ENCODE peak calls at places on chromosome 9, in five cellular contexts. Q, Z, L, N and B are unnamed samples.

GRCh38 chr9:124697326-124698200 is 73.5 kb downstream of the NR6A1 start:
- DNase-seq in Q (peak), Z (no peak), L (no peak), N (no peak), B (peak)

GRCh38 chr9:131578778-131579504 is 33.6 kb downstream of the PRRT1B start:
- DNase-seq in Q (no peak), Z (peak), L (peak), N (peak), B (no peak)

GRCh38 chr9:107285292-107285691 is 2.2 kb downstream of the RAD23B start:
- DNase-seq in Q (no peak), Z (no peak), L (no peak), N (no peak), B (no peak)

GRCh38 chr9:27369591-27369990 is 72.6 kb upstream of the EQTN start:
- DNase-seq in Q (no peak), Z (no peak), L (no peak), N (no peak), B (peak)

GRCh38 chr9:129102791-129103594 is 7.6 kb downstream of the CRAT start:
- DNase-seq in Q (peak), Z (no peak), L (peak), N (no peak), B (peak)

GRCh38 chr9:95031711-95032461 is 285.6 kb downstream of the FANCC start:
- DNase-seq in Q (no peak), Z (no peak), L (no peak), N (no peak), B (no peak)

GRCh38 chr9:98264510-98264909 is 9.1 kb upstream of the TBC1D2 start:
- DNase-seq in Q (no peak), Z (no peak), L (no peak), N (no peak), B (no peak)

GRCh38 chr9:6305954-6306563 is 22.1 kb upstream of the TPD52L3 start:
- DNase-seq in Q (peak), Z (no peak), L (peak), N (no peak), B (peak)

GRCh38 chr9:119611564-119611963 is 242.3 kb upstream of the BRINP1 start:
- DNase-seq in Q (no peak), Z (no peak), L (no peak), N (no peak), B (no peak)

GRCh38 chr9:115615821-115616665 is 498.1 kb upstream of the TNC start:
- DNase-seq in Q (peak), Z (no peak), L (no peak), N (no peak), B (peak)

GRCh38 chr9:114806571-114806970 is 732 bp upstream of the TNFSF15 start:
- DNase-seq in Q (no peak), Z (no peak), L (no peak), N (no peak), B (no peak)

GRCh38 chr9:97863314-97863713 is 10.3 kb downstream of the FOXE1 start:
- DNase-seq in Q (no peak), Z (no peak), L (no peak), N (no peak), B (no peak)

GRCh38 chr9:136387217-136387616 is 12.8 kb downstream of the SNAPC4 start:
- DNase-seq in Q (no peak), Z (no peak), L (no peak), N (no peak), B (no peak)

GRCh38 chr9:128870128-128870940 is 11.4 kb downstream of the KYAT1 start:
- DNase-seq in Q (no peak), Z (no peak), L (no peak), N (no peak), B (no peak)

GRCh38 chr9:137371966-137372651 is 50.9 kb downstream of the EXD3 start:
- DNase-seq in Q (no peak), Z (no peak), L (no peak), N (no peak), B (no peak)

GRCh38 chr9:92716557-92716956 is 46.6 kb upstream of the IPPK start:
- DNase-seq in Q (peak), Z (peak), L (peak), N (peak), B (peak)

GRCh38 chr9:14866200-14866749 is 44.0 kb downstream of the FREM1 start:
- DNase-seq in Q (no peak), Z (no peak), L (no peak), N (no peak), B (no peak)

GRCh38 chr9:120710110-120710981 is 3.9 kb downstream of the MEGF9 start:
- DNase-seq in Q (peak), Z (no peak), L (peak), N (peak), B (no peak)

GRCh38 chr9:109031241-109031640 is 17.9 kb upstream of the CTNNAL1 start:
- DNase-seq in Q (no peak), Z (no peak), L (no peak), N (no peak), B (no peak)

GRCh38 chr9:93305497-93306020 is 121.6 kb downstream of the WNK2 start:
- DNase-seq in Q (no peak), Z (no peak), L (no peak), N (no peak), B (no peak)

GRCh38 chr9:73906671-73907070 is 590.5 kb upstream of the RORB start:
- DNase-seq in Q (no peak), Z (no peak), L (no peak), N (no peak), B (no peak)

GRCh38 chr9:121707477-121708424 is 56.3 kb downstream of the DAB2IP start:
- DNase-seq in Q (no peak), Z (no peak), L (peak), N (no peak), B (peak)

GRCh38 chr9:137673871-137674270 is 55.1 kb downstream of the EHMT1 start:
- DNase-seq in Q (no peak), Z (no peak), L (no peak), N (no peak), B (no peak)

GRCh38 chr9:127077658-127077975 is 44.8 kb downstream of the ANGPTL2 start:
- DNase-seq in Q (no peak), Z (no peak), L (no peak), N (no peak), B (no peak)

GRCh38 chr9:8486095-8486494 is 686.5 kb upstream of the DMAC1 start:
- DNase-seq in Q (peak), Z (no peak), L (no peak), N (no peak), B (peak)

GRCh38 chr9:2288309-2288708 is 273.2 kb downstream of the SMARCA2 start:
- DNase-seq in Q (no peak), Z (no peak), L (no peak), N (no peak), B (no peak)

GRCh38 chr9:124503713-124504529 is 3.3 kb downstream of the NR5A1 start:
- DNase-seq in Q (no peak), Z (no peak), L (no peak), N (no peak), B (no peak)

GRCh38 chr9:96020822-96021615 is 145.5 kb downstream of the ERCC6L2 start:
- DNase-seq in Q (peak), Z (no peak), L (peak), N (peak), B (no peak)

GRCh38 chr9:114289571-114290481 is 33.1 kb upstream of the ORM1 start:
- DNase-seq in Q (no peak), Z (no peak), L (no peak), N (no peak), B (no peak)